ENCODE peak calls at places on chromosomes 7 and 10, in six cellular contexts. S is AG09309, Y is right lobe of liver, O is endodermal cell, U is astrocyte, Q is ovary. A is an unnamed sample.

GRCh38 chr7:159013825-159014289 is 130.8 kb downstream of the VIPR2 start:
- DNase-seq in Y (no peak), Q (peak), U (no peak), O (no peak), S (no peak), A (no peak)

GRCh38 chr7:111677848-111678247 is 115.6 kb upstream of the IMMP2L start:
- DNase-seq in S (no peak), O (no peak), Q (no peak), Y (peak), U (no peak), A (no peak)

GRCh38 chr7:351256-351655 is 61.3 kb downstream of the FOXL3 start:
- DNase-seq in Q (no peak), Y (no peak), O (no peak), U (no peak), S (no peak), A (no peak)

GRCh38 chr10:56593120-56593519 is 232.1 kb upstream of the ZWINT start:
- DNase-seq in Q (no peak), O (no peak), Y (no peak), S (no peak), U (no peak), A (no peak)

GRCh38 chr10:46516660-46517416 is 39.6 kb downstream of the GPRIN2 start:
- DNase-seq in O (peak), S (peak), U (peak), Q (peak), Y (no peak), A (no peak)

GRCh38 chr10:122126763-122127659 is 138.0 kb downstream of the TACC2 start:
- DNase-seq in S (peak), O (peak), U (peak), Y (no peak), Q (peak), A (no peak)

GRCh38 chr7:26356929-26357792 is 65.5 kb downstream of the SNX10 start:
- DNase-seq in Q (no peak), U (no peak), Y (no peak), S (no peak), O (no peak), A (no peak)

GRCh38 chr7:46071601-46072000 is 150.5 kb upstream of the IGFBP3 start:
- DNase-seq in O (no peak), Q (no peak), S (peak), Y (no peak), U (peak), A (no peak)

GRCh38 chr7:155991470-155991869 is 179.2 kb upstream of the SHH start:
- DNase-seq in Y (no peak), S (no peak), Q (no peak), U (no peak), O (peak), A (no peak)

GRCh38 chr10:103276941-103277712 is at the start of gene INA:
- DNase-seq in Q (no peak), S (no peak), Y (no peak), U (peak), O (peak), A (peak)

GRCh38 chr10:75470901-75471300 is 39.5 kb downstream of the LRMDA start:
- DNase-seq in O (no peak), U (no peak), S (no peak), Y (no peak), Q (peak), A (no peak)

GRCh38 chr7:22731781-22732180 is 4.8 kb downstream of the IL6 start:
- DNase-seq in O (no peak), U (no peak), S (no peak), Y (no peak), Q (no peak), A (no peak)

GRCh38 chr7:81155654-81156373 is 237.0 kb upstream of the SEMA3C start:
- DNase-seq in Q (no peak), Y (no peak), O (no peak), S (no peak), U (peak), A (no peak)

DNA sequence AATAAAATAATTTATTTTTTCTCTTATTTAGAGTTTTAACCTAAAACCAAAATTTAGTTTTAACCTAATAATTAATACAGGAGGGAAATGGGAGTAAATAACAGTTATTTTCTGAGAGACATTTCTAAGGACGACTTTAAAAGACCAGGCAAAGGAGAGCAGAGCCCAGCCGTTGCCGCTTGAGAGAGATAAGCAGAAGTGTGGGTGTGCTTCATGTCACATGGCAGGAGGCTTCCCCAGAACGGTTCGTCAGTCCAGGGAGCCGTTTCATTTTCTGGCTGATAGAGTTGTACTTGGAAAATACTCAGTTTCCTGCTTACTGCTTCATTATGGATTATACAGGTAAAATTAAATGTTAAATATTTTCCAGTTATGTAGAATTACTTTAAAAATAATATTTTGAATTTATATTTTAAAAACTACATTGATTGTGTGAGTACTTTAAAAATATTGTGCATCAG is 61.4 kb downstream of the ST7 start:
- DNase-seq in Q (peak), U (peak), Y (peak), S (no peak), O (no peak), A (no peak)
- H3K4me3 ChIP-seq in Q (no peak), U (no peak), Y (no peak), S (no peak), O (no peak), A (no peak)

GRCh38 chr7:4958477-4959301 is at the start of gene MMD2:
- DNase-seq in Y (peak), Q (no peak), U (no peak), O (peak), S (no peak), A (no peak)
- H3K4me3 ChIP-seq in Y (no peak), Q (peak), U (no peak), O (peak), S (no peak), A (no peak)

GRCh38 chr10:317219-317868 is 182.1 kb downstream of the ZMYND11 start:
- DNase-seq in Q (no peak), S (peak), O (no peak), U (peak), Y (no peak), A (no peak)
- H3K4me3 ChIP-seq in Q (no peak), S (no peak), O (no peak), U (no peak), Y (no peak), A (no peak)

DNA sequence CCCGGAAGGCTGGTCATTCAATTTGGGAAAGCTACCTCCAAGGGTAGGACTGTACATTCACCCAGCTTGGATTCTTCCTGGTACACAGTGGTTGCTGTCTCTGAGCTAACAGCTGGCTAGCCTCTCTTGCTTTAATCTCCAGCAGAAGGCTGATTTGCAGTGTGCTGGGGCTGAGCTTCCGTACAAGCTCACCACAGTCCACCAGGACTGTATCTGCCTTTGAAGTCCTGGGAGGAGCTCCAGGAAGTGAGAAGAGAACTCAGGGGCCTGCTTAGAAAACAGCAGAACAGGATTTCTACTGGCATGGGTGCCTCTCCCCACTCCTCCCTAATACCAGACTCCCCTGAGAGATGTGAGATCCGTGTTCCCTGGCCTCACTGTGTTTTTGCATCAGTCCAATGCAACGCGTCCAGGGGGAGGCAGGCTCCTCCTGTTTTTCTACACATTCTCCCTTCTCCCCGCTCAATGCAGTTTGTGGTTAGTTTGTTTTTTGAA is 6.6 kb downstream of the AFAP1L2 start:
- DNase-seq in Y (no peak), O (no peak), S (no peak), Q (peak), U (no peak), A (peak)
- H3K4me3 ChIP-seq in Y (no peak), O (no peak), S (no peak), Q (peak), U (no peak), A (no peak)

GRCh38 chr10:30435068-30435422 is 1.1 kb downstream of the MAP3K8 start:
- DNase-seq in O (peak), U (peak), Q (peak), Y (no peak), S (no peak), A (no peak)

GRCh38 chr10:30434273-30435067 is 486 bp downstream of the MAP3K8 start:
- DNase-seq in Y (peak), Q (peak), S (no peak), O (peak), U (peak), A (no peak)

GRCh38 chr10:30436688-30437038 is 2.7 kb downstream of the MAP3K8 start:
- DNase-seq in U (peak), S (no peak), Q (no peak), O (no peak), Y (no peak), A (no peak)

GRCh38 chr10:30437039-30437781 is 3.2 kb downstream of the MAP3K8 start:
- DNase-seq in U (peak), O (no peak), Y (no peak), Q (no peak), S (no peak), A (peak)

DNA sequence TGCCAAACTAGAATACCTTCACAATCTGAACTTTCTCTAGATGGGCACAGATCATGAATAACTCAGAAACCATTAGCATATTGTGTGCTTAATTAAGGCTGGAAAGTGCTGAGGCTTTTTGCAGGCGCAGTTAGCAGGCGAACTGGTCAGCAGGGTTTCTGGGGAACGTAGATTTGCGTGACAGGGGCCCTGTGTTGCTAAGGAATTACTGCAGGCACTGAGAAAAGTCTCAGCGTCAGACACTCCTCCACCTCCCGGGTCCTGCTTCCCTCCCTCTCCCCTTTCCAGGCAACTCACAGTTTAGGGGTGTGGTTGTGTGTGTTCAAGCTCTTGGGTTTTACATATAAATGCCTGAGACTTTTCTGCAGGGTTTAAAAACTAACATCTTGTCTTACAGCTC is 2.2 kb downstream of the MAP3K8 start:
- DNase-seq in O (peak), S (no peak), Q (no peak), Y (no peak), U (peak), A (no peak)
- H3K4me3 ChIP-seq in O (peak), S (peak), Q (peak), Y (peak), U (peak), A (no peak)

GRCh38 chr7:137998250-137998649 is 3.6 kb downstream of the CREB3L2 start:
- DNase-seq in Q (no peak), Y (no peak), O (no peak), U (no peak), S (no peak), A (no peak)
- H3K4me3 ChIP-seq in Q (no peak), Y (no peak), O (peak), U (peak), S (no peak), A (no peak)

GRCh38 chr10:102240467-102241036 is 760 bp downstream of the PITX3 start:
- DNase-seq in O (peak), S (no peak), U (no peak), Q (no peak), Y (no peak), A (no peak)
- H3K4me3 ChIP-seq in O (peak), S (peak), U (peak), Q (peak), Y (no peak), A (no peak)

A was measured in Jurkat, Clone E6-1.